ENCODE peak calls at places on chromosomes 2 and 18, in seven cellular contexts. H, U, S, M, V, I and R are unnamed samples.
A peak's percentile ranks its signal among the peaks of the same experiment; 100 is the strongest.

GRCh38 chr2:240419321-240419720 is 16.1 kb upstream of the GPC1 start:
- DNase-seq in H (no peak), U (no peak), S (no peak), M (peak; percentile 4), V (no peak), I (no peak), R (no peak)

GRCh38 chr2:71482055-71482454 is 28.7 kb downstream of the DYSF start:
- DNase-seq in H (no peak), U (no peak), S (no peak), M (peak; percentile 27), V (no peak), I (no peak), R (no peak)

GRCh38 chr2:16058256-16058655 is 117.9 kb downstream of the MYCN start:
- DNase-seq in H (no peak), U (no peak), S (no peak), M (no peak), V (no peak), I (no peak), R (peak; percentile 7)

GRCh38 chr2:85852979-85853498 is 35.8 kb downstream of the ST3GAL5 start:
- DNase-seq in H (peak; percentile 61), U (peak; percentile 24), S (no peak), M (no peak), V (no peak), I (peak; percentile 55), R (no peak)

GRCh38 chr2:235506291-235506996 is 12.6 kb downstream of the AGAP1 start:
- DNase-seq in H (no peak), U (no peak), S (no peak), M (no peak), V (no peak), I (peak; percentile 67), R (peak; percentile 95)

GRCh38 chr18:10140928-10141327 is 227.1 kb downstream of the VAPA start:
- DNase-seq in H (no peak), U (no peak), S (no peak), M (no peak), V (peak; percentile 74), I (no peak), R (peak; percentile 99)

GRCh38 chr2:235774153-235774552 is 280.3 kb downstream of the AGAP1 start:
- DNase-seq in H (no peak), U (no peak), S (no peak), M (no peak), V (no peak), I (no peak), R (no peak)

GRCh38 chr2:101725038-101725437 is 27.5 kb downstream of the MAP4K4 start:
- DNase-seq in H (no peak), U (no peak), S (no peak), M (no peak), V (no peak), I (no peak), R (no peak)

GRCh38 chr2:223585691-223586090 is 16.5 kb downstream of the SCG2 start:
- DNase-seq in H (no peak), U (no peak), S (no peak), M (peak; percentile 17), V (no peak), I (no peak), R (peak; percentile 93)

GRCh38 chr18:25490316-25490715 is 138.3 kb upstream of the ZNF521 start:
- DNase-seq in H (no peak), U (no peak), S (no peak), M (no peak), V (no peak), I (no peak), R (no peak)

GRCh38 chr2:169767243-169767888 is 31.3 kb upstream of the SSB start:
- DNase-seq in H (peak; percentile 42), U (peak; percentile 14), S (peak; percentile 58), M (peak; percentile 57), V (no peak), I (peak; percentile 64), R (peak; percentile 83)

GRCh38 chr2:227370791-227371312 is 8.3 kb downstream of the TM4SF20 start:
- DNase-seq in H (no peak), U (no peak), S (peak; percentile 46), M (no peak), V (no peak), I (no peak), R (no peak)

GRCh38 chr2:169050476-169051240 is 18.7 kb upstream of the DHRS9 start:
- DNase-seq in H (no peak), U (no peak), S (no peak), M (no peak), V (no peak), I (no peak), R (peak; percentile 52)

GRCh38 chr18:23143059-23143831 is 8.0 kb downstream of the CABLES1 start:
- DNase-seq in H (no peak), U (no peak), S (peak; percentile 51), M (no peak), V (peak; percentile 48), I (peak; percentile 64), R (peak; percentile 43)

GRCh38 chr2:190093793-190094192 is 31.3 kb upstream of the MSTN start:
- DNase-seq in H (no peak), U (no peak), S (no peak), M (no peak), V (no peak), I (no peak), R (no peak)

GRCh38 chr2:171922230-171923022 is at the start of gene HAT1:
- DNase-seq in H (peak; percentile 95), U (peak; percentile 94), S (peak; percentile 98), M (peak; percentile 95), V (peak; percentile 97), I (peak; percentile 99), R (peak; percentile 100)

GRCh38 chr2:205734436-205734835 is 52.1 kb downstream of the NRP2 start:
- DNase-seq in H (no peak), U (peak; percentile 25), S (no peak), M (no peak), V (no peak), I (no peak), R (peak; percentile 51)

GRCh38 chr2:152335016-152335850 is at the start of gene FMNL2:
- DNase-seq in H (no peak), U (no peak), S (peak; percentile 87), M (peak; percentile 93), V (peak; percentile 89), I (peak; percentile 88), R (peak; percentile 70)

GRCh38 chr18:74234326-74235171 is 57.2 kb downstream of the CYB5A start:
- DNase-seq in H (no peak), U (no peak), S (no peak), M (no peak), V (peak; percentile 46), I (peak; percentile 50), R (peak; percentile 35)

GRCh38 chr18:69999671-70000070 is 52.0 kb upstream of the CD226 start:
- DNase-seq in H (no peak), U (no peak), S (no peak), M (no peak), V (no peak), I (no peak), R (no peak)

GRCh38 chr2:60998628-60999545 is 18.6 kb upstream of the PEX13 start:
- DNase-seq in H (no peak), U (no peak), S (no peak), M (peak; percentile 25), V (no peak), I (no peak), R (peak; percentile 79)

GRCh38 chr18:41974661-41975286 is 19.7 kb downstream of the PIK3C3 start:
- DNase-seq in H (no peak), U (no peak), S (no peak), M (no peak), V (no peak), I (no peak), R (no peak)

GRCh38 chr2:100422320-100422719 is 4.9 kb upstream of the CHST10 start:
- DNase-seq in H (no peak), U (no peak), S (no peak), M (peak; percentile 60), V (no peak), I (no peak), R (peak; percentile 74)

GRCh38 chr2:9474361-9475117 is at the start of gene IAH1:
- DNase-seq in H (peak; percentile 67), U (no peak), S (peak; percentile 71), M (peak; percentile 89), V (peak; percentile 49), I (peak; percentile 71), R (peak; percentile 72)

GRCh38 chr2:101130081-101130480 is 21.1 kb downstream of the TBC1D8 start:
- DNase-seq in H (no peak), U (no peak), S (no peak), M (no peak), V (no peak), I (no peak), R (no peak)

GRCh38 chr2:236086971-236087465 is 81.2 kb downstream of the GBX2 start:
- DNase-seq in H (no peak), U (no peak), S (no peak), M (no peak), V (no peak), I (no peak), R (no peak)

GRCh38 chr2:200635251-200635650 is 49.4 kb downstream of the AOX1 start:
- DNase-seq in H (no peak), U (no peak), S (no peak), M (no peak), V (no peak), I (no peak), R (no peak)

GRCh38 chr2:158239271-158239670 is 137.6 kb downstream of the UPP2 start:
- DNase-seq in H (no peak), U (no peak), S (no peak), M (no peak), V (no peak), I (no peak), R (peak; percentile 65)

GRCh38 chr2:241571821-241572620 is 13.5 kb downstream of the BOK start:
- DNase-seq in H (no peak), U (no peak), S (no peak), M (peak; percentile 29), V (no peak), I (no peak), R (no peak)

GRCh38 chr2:190625691-190626090 is 23.2 kb upstream of the NAB1 start:
- DNase-seq in H (no peak), U (no peak), S (no peak), M (no peak), V (no peak), I (no peak), R (no peak)

GRCh38 chr2:10863047-10863446 is 48.7 kb upstream of the KCNF1 start:
- DNase-seq in H (no peak), U (no peak), S (no peak), M (no peak), V (no peak), I (no peak), R (no peak)

GRCh38 chr2:219728993-219729487 is 101.6 kb downstream of the SLC4A3 start:
- DNase-seq in H (no peak), U (no peak), S (no peak), M (no peak), V (no peak), I (no peak), R (no peak)

GRCh38 chr18:69963196-69963595 is 15.5 kb upstream of the CD226 start:
- DNase-seq in H (no peak), U (no peak), S (no peak), M (no peak), V (no peak), I (no peak), R (no peak)